ENCODE peak calls at places on chromosome 16, in four cellular contexts. Z is head of caudate nucleus, I is upper lobe of right lung, H is AG04450. T is an unnamed sample.

GRCh38 chr16:84423416-84423837 is 55.1 kb downstream of the ATP2C2 start:
- DNase-seq in I (peak), H (no peak), Z (no peak), T (no peak)

GRCh38 chr16:4825196-4825595 is 21.9 kb downstream of the GLYR1 start:
- DNase-seq in Z (no peak), I (peak), H (no peak), T (no peak)

GRCh38 chr16:19316846-19317245 is 31.3 kb downstream of the CLEC19A start:
- DNase-seq in Z (no peak), I (no peak), H (no peak), T (no peak)

GRCh38 chr16:75376475-75376907 is 56.8 kb downstream of the CFDP1 start:
- DNase-seq in Z (no peak), I (no peak), H (no peak), T (no peak)

GRCh38 chr16:5175263-5175662 is 77.7 kb upstream of the EEF2KMT start:
- DNase-seq in I (no peak), H (no peak), Z (peak), T (peak)

GRCh38 chr16:68737730-68738590 is 868 bp downstream of the CDH1 start:
- DNase-seq in Z (no peak), I (peak), H (no peak), T (no peak)

GRCh38 chr16:55502801-55503366 is 6.0 kb upstream of the LPCAT2 start:
- DNase-seq in I (peak), Z (peak), H (peak), T (peak)

GRCh38 chr16:9012848-9013507 is 49.3 kb upstream of the USP7 start:
- DNase-seq in Z (no peak), H (no peak), I (no peak), T (no peak)

GRCh38 chr16:79184464-79184863 is 416.1 kb downstream of the MAF start:
- DNase-seq in I (no peak), H (no peak), Z (no peak), T (no peak)

GRCh38 chr16:67211674-67212073 is 12.7 kb downstream of the ELMO3 start:
- DNase-seq in Z (no peak), H (no peak), I (no peak), T (no peak)

T was measured in nucleus accumbens.